ENCODE peak calls at places on chromosomes 7 and 10, in nine cellular contexts. Q is tibial nerve, I is Peyer's patch, T is mammary epithelial cell, L is prostate gland, A is IMR-90, P is neural progenitor cell, Z is uterus, S is right lobe of liver. N is an unnamed sample. For H3K4me1, the result is how much of the 10 kb centered on the place peaks cover.

GRCh38 chr10:61784354-61785131 is 117.0 kb upstream of the ARID5B start:
- DNase-seq in Q (no peak), I (no peak), T (no peak), L (no peak), A (no peak), P (no peak), Z (no peak), S (no peak), N (no peak)

GRCh38 chr10:1095498-1095897 is 39.3 kb downstream of the WDR37 start:
- DNase-seq in Q (no peak), I (no peak), T (no peak), L (no peak), A (no peak), P (no peak), Z (no peak), S (peak), N (no peak)

GRCh38 chr7:69764071-69764470 is 165.8 kb downstream of the AUTS2 start:
- DNase-seq in Q (no peak), I (no peak), T (no peak), L (no peak), A (no peak), P (no peak), Z (no peak), S (no peak), N (no peak)

GRCh38 chr7:80859272-80859970 is 59.4 kb downstream of the SEMA3C start:
- DNase-seq in Q (peak), I (no peak), T (no peak), L (peak), A (peak), P (peak), Z (peak), S (no peak), N (no peak)

GRCh38 chr10:44193156-44193555 is 191.7 kb downstream of the CXCL12 start:
- DNase-seq in Q (no peak), I (no peak), T (no peak), L (no peak), A (no peak), P (no peak), Z (no peak), S (no peak), N (no peak)

GRCh38 chr10:20855398-20856038 is 41.6 kb downstream of the NEBL start:
- DNase-seq in Q (no peak), I (no peak), T (no peak), L (no peak), A (peak), P (peak), Z (no peak), S (no peak), N (no peak)

GRCh38 chr7:131110294-131111080 is 217.2 kb upstream of the MKLN1 start:
- DNase-seq in Q (peak), I (no peak), T (peak), L (peak), A (peak), P (peak), Z (peak), S (peak), N (no peak)

GRCh38 chr10:66349726-66350125 is 576.1 kb upstream of the LRRTM3 start:
- DNase-seq in Q (no peak), I (no peak), T (peak), L (no peak), A (no peak), P (no peak), Z (no peak), S (no peak), N (no peak)

GRCh38 chr10:131697461-131698128 is 203.2 kb upstream of the PPP2R2D start:
- DNase-seq in Q (no peak), I (no peak), T (no peak), L (no peak), A (no peak), P (no peak), Z (no peak), S (no peak), N (no peak)

GRCh38 chr7:130941322-130942210 is 207.6 kb upstream of the KLF14 start:
- DNase-seq in Q (peak), I (peak), T (peak), L (peak), A (peak), P (no peak), Z (peak), S (peak), N (peak)

GRCh38 chr7:521221-522070 is 1.8 kb upstream of the PDGFA start:
- DNase-seq in Q (no peak), I (peak), T (peak), L (peak), A (peak), P (peak), Z (peak), S (no peak), N (no peak)

GRCh38 chr7:519429-519973 is at the start of gene PDGFA:
- DNase-seq in Q (no peak), I (no peak), T (peak), L (no peak), A (peak), P (peak), Z (peak), S (no peak), N (no peak)

GRCh38 chr7:518630-519428 is 817 bp downstream of the PDGFA start:
- DNase-seq in Q (peak), I (peak), T (peak), L (peak), A (peak), P (peak), Z (peak), S (peak), N (peak)

GRCh38 chr7:520503-521161 is 986 bp upstream of the PDGFA start:
- DNase-seq in Q (no peak), I (no peak), T (no peak), L (no peak), A (no peak), P (peak), Z (peak), S (no peak), N (no peak)

GRCh38 chr7:519974-520458 is 370 bp upstream of the PDGFA start:
- DNase-seq in Q (no peak), I (no peak), T (peak), L (no peak), A (peak), P (peak), Z (peak), S (no peak), N (peak)
- H3K4me1 ChIP-seq in Q (half or more), I (under half), T (under half), L (under half), A (under half), P (under half), Z (under half), S (under half), N (under half)

DNA sequence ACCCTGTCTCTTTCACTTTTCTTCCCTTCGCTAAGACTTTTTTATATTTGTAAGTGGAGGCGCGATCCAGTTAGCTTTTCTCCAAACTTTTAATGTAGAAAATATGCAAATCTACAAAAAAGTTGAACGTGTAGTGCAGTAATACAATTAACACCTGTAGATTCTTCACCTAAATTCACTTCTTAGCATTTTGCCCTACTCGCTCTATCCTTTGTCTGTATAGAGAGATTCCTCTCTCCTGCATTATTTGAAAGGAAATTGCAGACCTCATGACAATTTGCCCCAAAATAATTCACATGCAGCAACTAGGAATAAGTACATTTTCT is 21.4 kb downstream of the FGFBP3 start:
- DNase-seq in Q (no peak), I (no peak), T (no peak), L (no peak), A (no peak), P (no peak), Z (no peak), S (no peak), N (no peak)
- H3K4me1 ChIP-seq in Q (under half), I (under half), T (under half), L (under half), A (under half), P (half or more), Z (under half), S (under half), N (under half)

DNA sequence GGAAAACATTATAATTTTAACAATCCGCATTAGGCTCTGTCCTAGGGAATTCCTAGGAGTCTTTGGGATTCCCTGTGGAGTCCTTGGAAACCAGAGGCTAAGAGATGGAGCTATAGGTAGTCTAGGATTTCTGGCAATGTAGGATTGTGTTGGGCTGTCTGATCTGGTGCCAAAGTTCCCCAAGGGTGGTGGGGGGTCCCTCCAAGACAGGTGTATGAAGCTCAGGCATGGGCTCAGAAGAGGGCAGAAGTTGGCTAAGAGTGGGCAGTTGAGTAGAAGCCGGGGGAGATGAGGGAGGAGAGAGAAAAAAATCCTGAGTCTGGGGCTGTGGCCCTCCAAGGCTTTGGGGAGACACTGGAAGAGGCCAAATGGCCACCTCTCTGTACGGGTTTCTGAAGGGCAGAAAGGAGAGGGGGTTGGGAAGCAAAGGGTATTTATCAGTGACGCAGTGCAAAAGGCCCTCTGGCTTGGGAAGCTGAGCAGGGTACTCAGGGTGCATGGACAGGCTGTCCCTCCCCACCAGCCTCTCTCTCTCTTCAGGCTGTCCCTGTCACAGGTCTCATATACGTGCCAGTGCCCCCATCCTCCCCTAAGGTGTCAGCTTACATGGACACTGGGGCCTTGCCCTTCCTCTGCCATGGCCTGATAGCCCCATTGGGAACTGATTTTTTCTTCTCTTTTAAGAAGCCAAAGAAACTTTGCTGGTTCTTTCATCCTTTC is 923 bp downstream of the HOXA6 start:
- DNase-seq in Q (no peak), I (peak), T (no peak), L (no peak), A (no peak), P (no peak), Z (no peak), S (no peak), N (no peak)
- H3K4me1 ChIP-seq in Q (half or more), I (under half), T (half or more), L (under half), A (under half), P (under half), Z (under half), S (under half), N (half or more)

GRCh38 chr10:74011016-74011415 is 13.1 kb downstream of the VCL start:
- DNase-seq in Q (no peak), I (no peak), T (no peak), L (no peak), A (no peak), P (no peak), Z (no peak), S (no peak), N (no peak)
- H3K4me1 ChIP-seq in Q (half or more), I (under half), T (under half), L (under half), A (under half), P (under half), Z (under half), S (under half), N (half or more)

N was measured in SJSA1.